ENCODE peak calls at places on chromosome 17, in five cellular contexts. H is stimulated activated CD8-positive, alpha-beta memory T cell treated with anti-CD3 and anti-CD28 coated beads, Interleukin-4, amount 100 ng/mL, for 1 hour; K is vagina; S is SHP77 treated with DMSO at 0.1 percent for 48 hours; E is hippocampal formation. M is an unnamed sample.

GRCh38 chr17:55635253-55635766 is 87.4 kb downstream of the TMEM100 start:
- DNase-seq in S (no peak), H (no peak), K (no peak), E (no peak), M (no peak)

GRCh38 chr17:49951362-49952080 is 17.5 kb upstream of the DLX4 start:
- DNase-seq in K (no peak), E (no peak), H (no peak), S (no peak), M (no peak)

GRCh38 chr17:38982858-38983746 is 15.9 kb upstream of the FBXO47 start:
- DNase-seq in S (peak), E (peak), H (no peak), K (no peak), M (peak)

GRCh38 chr17:57464191-57464864 is 208.0 kb downstream of the MSI2 start:
- DNase-seq in E (no peak), H (no peak), S (no peak), K (no peak), M (no peak)

GRCh38 chr17:78324391-78325075 is 35.3 kb downstream of the SOCS3 start:
- DNase-seq in K (no peak), H (no peak), S (no peak), E (peak), M (no peak)

GRCh38 chr17:80545499-80545826 is 825 bp downstream of the RPTOR start:
- DNase-seq in E (no peak), K (no peak), H (no peak), S (no peak), M (no peak)

GRCh38 chr17:45965741-45966140 is 33.3 kb upstream of the STH start:
- DNase-seq in H (no peak), S (no peak), K (no peak), E (no peak), M (no peak)

GRCh38 chr17:64002658-64003525 is 4.7 kb downstream of the PRR29 start:
- DNase-seq in S (no peak), K (peak), E (no peak), H (no peak), M (no peak)

GRCh38 chr17:35630530-35631148 is 43.5 kb downstream of the AP2B1 start:
- DNase-seq in K (no peak), H (no peak), E (no peak), S (no peak), M (no peak)

GRCh38 chr17:68288375-68288774 is 2.6 kb downstream of the SLC16A6 start:
- DNase-seq in E (no peak), S (no peak), K (no peak), H (no peak), M (no peak)

GRCh38 chr17:77253611-77254051 is 112.9 kb downstream of the SEC14L1 start:
- DNase-seq in K (no peak), H (no peak), E (no peak), S (no peak), M (no peak)

GRCh38 chr17:82804442-82805191 is 35.2 kb downstream of the ZNF750 start:
- DNase-seq in H (no peak), S (no peak), E (no peak), K (no peak), M (no peak)

GRCh38 chr17:50043290-50044148 is 12.4 kb upstream of the ITGA3 start:
- DNase-seq in S (no peak), E (no peak), H (no peak), K (no peak), M (no peak)

GRCh38 chr17:35731932-35732805 is 730 bp downstream of the RASL10B start:
- DNase-seq in H (no peak), E (no peak), K (peak), S (no peak), M (no peak)

GRCh38 chr17:51056813-51057510 is 63.7 kb downstream of the SPAG9 start:
- DNase-seq in H (no peak), K (no peak), E (peak), S (peak), M (no peak)

GRCh38 chr17:74757931-74758845 is 9.8 kb downstream of the NHERF1 start:
- DNase-seq in E (no peak), H (no peak), K (no peak), S (peak), M (no peak)

GRCh38 chr17:11996722-11997146 is 541 bp downstream of the ZNF18 start:
- DNase-seq in S (peak), E (peak), K (no peak), H (no peak), M (peak)

GRCh38 chr17:50514936-50515702 is 6.9 kb downstream of the MYCBPAP start:
- DNase-seq in E (no peak), K (no peak), S (no peak), H (no peak), M (no peak)

GRCh38 chr17:63645775-63646491 is 23.7 kb downstream of the MAP3K3 start:
- DNase-seq in H (no peak), S (no peak), E (no peak), K (no peak), M (no peak)

GRCh38 chr17:1109606-1110523 is 69.9 kb downstream of the ABR start:
- DNase-seq in S (no peak), K (no peak), H (no peak), E (no peak), M (no peak)

GRCh38 chr17:13484020-13484419 is 117.7 kb downstream of the HS3ST3A1 start:
- DNase-seq in K (no peak), E (no peak), H (no peak), S (no peak), M (no peak)

GRCh38 chr17:39212841-39213480 is 12.8 kb downstream of the STAC2 start:
- DNase-seq in H (no peak), S (no peak), K (no peak), E (no peak), M (no peak)

GRCh38 chr17:29151567-29151966 is 28.6 kb downstream of the MYO18A start:
- DNase-seq in S (no peak), H (no peak), K (no peak), E (peak), M (no peak)

GRCh38 chr17:79478051-79478461 is 132.8 kb downstream of the RBFOX3 start:
- DNase-seq in H (no peak), E (no peak), K (no peak), S (no peak), M (no peak)

GRCh38 chr17:8532021-8532420 is 96.3 kb downstream of the NDEL1 start:
- DNase-seq in S (no peak), H (no peak), K (no peak), E (no peak), M (no peak)

GRCh38 chr17:73155410-73156165 is 9.2 kb upstream of the SSTR2 start:
- DNase-seq in K (no peak), S (peak), H (no peak), E (no peak), M (no peak)

M was measured in T-helper 1 cell.